ENCODE peak calls at places on chromosome 6, in six cellular contexts. Y, C, T, S, L and K are unnamed samples.

GRCh38 chr6:43845646-43846045 is 75.6 kb downstream of the VEGFA start:
- DNase-seq in Y (no peak), C (no peak), T (no peak), S (no peak), L (no peak), K (no peak)

GRCh38 chr6:170134077-170135040 is 156.5 kb downstream of the DLL1 start:
- DNase-seq in Y (no peak), C (no peak), T (no peak), S (no peak), L (no peak), K (no peak)

GRCh38 chr6:110493253-110493800 is 16.9 kb upstream of the SLC22A16 start:
- DNase-seq in Y (no peak), C (no peak), T (no peak), S (no peak), L (no peak), K (no peak)

GRCh38 chr6:111750753-111751684 is 122.2 kb downstream of the FYN start:
- DNase-seq in Y (no peak), C (peak; percentile 85), T (peak; percentile 83), S (no peak), L (peak; percentile 61), K (no peak)

GRCh38 chr6:42979523-42980177 is 669 bp upstream of the PEX6 start:
- DNase-seq in Y (no peak), C (peak; percentile 35), T (peak; percentile 47), S (no peak), L (peak; percentile 67), K (peak; percentile 47)

GRCh38 chr6:43436577-43437282 is 9.4 kb downstream of the ABCC10 start:
- DNase-seq in Y (no peak), C (no peak), T (no peak), S (no peak), L (peak; percentile 41), K (peak; percentile 70)

GRCh38 chr6:43856005-43856765 is 86.2 kb downstream of the VEGFA start:
- DNase-seq in Y (no peak), C (no peak), T (no peak), S (peak; percentile 20), L (peak; percentile 83), K (peak; percentile 42)

GRCh38 chr6:26032387-26033131 is 54.7 kb upstream of the HFE start:
- DNase-seq in Y (no peak), C (peak; percentile 59), T (peak; percentile 87), S (no peak), L (peak; percentile 58), K (peak; percentile 78)

GRCh38 chr6:15770347-15771143 is 107.7 kb upstream of the DTNBP1 start:
- DNase-seq in Y (no peak), C (no peak), T (peak; percentile 2), S (no peak), L (peak; percentile 69), K (peak; percentile 7)

GRCh38 chr6:128725271-128726233 is 157.4 kb upstream of the LAMA2 start:
- DNase-seq in Y (no peak), C (no peak), T (peak; percentile 20), S (no peak), L (peak; percentile 45), K (peak; percentile 52)

GRCh38 chr6:13668291-13668928 is 43.2 kb downstream of the RANBP9 start:
- DNase-seq in Y (no peak), C (peak; percentile 85), T (peak; percentile 7), S (no peak), L (no peak), K (no peak)

DNA sequence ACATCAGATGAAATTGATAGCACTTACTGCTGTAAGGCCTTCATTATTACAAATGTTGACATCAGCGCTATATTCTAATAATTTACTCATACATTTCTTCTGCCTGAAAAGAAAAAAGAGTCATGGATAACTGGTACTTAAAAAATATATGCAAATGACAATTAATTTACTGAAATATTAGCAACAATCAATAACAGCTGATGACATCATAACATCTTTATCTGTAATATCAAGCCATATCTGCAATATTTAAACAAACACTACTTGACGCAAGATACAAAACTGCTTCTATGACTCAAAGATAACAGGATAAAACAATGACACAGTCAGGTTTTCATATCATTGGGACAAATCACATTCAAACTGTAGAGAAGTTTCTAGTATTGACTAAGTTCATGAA is 16.5 kb downstream of the HACE1 start:
- DNase-seq in Y (no peak), C (no peak), T (no peak), S (no peak), L (no peak), K (no peak)
- H3K9me3 ChIP-seq in Y (no peaks in the 10 kb centered on the region), C (no peaks in the 10 kb centered on the region), T (no peaks in the 10 kb centered on the region), S (no peaks in the 10 kb centered on the region), L (no peaks in the 10 kb centered on the region), K (no peaks in the 10 kb centered on the region)

GRCh38 chr6:168368971-168369370 is 49.4 kb upstream of the DACT2 start:
- DNase-seq in Y (no peak), C (no peak), T (no peak), S (no peak), L (no peak), K (no peak)
- H3K9me3 ChIP-seq in Y (no peaks in the 10 kb centered on the region), C (no peaks in the 10 kb centered on the region), T (no peaks in the 10 kb centered on the region), S (no peaks in the 10 kb centered on the region), L (no peaks in the 10 kb centered on the region), K (no peaks in the 10 kb centered on the region)

GRCh38 chr6:27452496-27452897 is 20.4 kb downstream of the ZNF184 start:
- DNase-seq in Y (no peak), C (no peak), T (peak; percentile 26), S (no peak), L (peak; percentile 35), K (peak; percentile 11)
- H3K9me3 ChIP-seq in Y (peaks cover 80% of the 10 kb centered on the region), C (peaks cover 5% of the 10 kb centered on the region), T (peaks cover 93% of the 10 kb centered on the region), S (peaks cover 33% of the 10 kb centered on the region), L (peaks cover 100% of the 10 kb centered on the region), K (peaks cover 8% of the 10 kb centered on the region)

DNA sequence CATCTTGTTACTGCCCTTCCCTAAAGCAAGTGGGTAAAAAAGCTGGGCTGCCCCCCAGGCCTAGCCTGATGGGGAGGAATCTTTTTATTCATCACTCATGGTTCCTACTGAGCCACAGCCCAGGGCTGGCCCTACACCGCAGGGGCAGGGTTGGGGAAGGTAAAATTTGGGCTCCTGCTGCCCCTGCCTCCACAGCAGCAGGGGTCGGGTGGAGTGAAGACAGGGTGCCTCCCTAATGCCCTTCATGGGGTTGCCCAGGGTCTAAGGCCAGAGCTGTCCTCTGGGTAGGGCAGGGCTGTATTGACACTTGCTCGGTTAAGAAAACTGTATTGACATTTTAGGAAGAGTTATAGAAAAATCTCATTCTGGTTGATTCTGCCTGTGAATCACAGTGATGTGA is 8.9 kb upstream of the PSMG4 start:
- DNase-seq in Y (no peak), C (no peak), T (no peak), S (no peak), L (no peak), K (no peak)
- H3K9me3 ChIP-seq in Y (no peaks in the 10 kb centered on the region), C (no peaks in the 10 kb centered on the region), T (no peaks in the 10 kb centered on the region), S (no peaks in the 10 kb centered on the region), L (no peaks in the 10 kb centered on the region), K (no peaks in the 10 kb centered on the region)

GRCh38 chr6:61869632-61870400 is 416.2 kb downstream of the KHDRBS2 start:
- DNase-seq in Y (no peak), C (no peak), T (no peak), S (no peak), L (no peak), K (no peak)

GRCh38 chr6:61868507-61869080 is 417.4 kb downstream of the KHDRBS2 start:
- DNase-seq in Y (no peak), C (no peak), T (no peak), S (no peak), L (no peak), K (no peak)

DNA sequence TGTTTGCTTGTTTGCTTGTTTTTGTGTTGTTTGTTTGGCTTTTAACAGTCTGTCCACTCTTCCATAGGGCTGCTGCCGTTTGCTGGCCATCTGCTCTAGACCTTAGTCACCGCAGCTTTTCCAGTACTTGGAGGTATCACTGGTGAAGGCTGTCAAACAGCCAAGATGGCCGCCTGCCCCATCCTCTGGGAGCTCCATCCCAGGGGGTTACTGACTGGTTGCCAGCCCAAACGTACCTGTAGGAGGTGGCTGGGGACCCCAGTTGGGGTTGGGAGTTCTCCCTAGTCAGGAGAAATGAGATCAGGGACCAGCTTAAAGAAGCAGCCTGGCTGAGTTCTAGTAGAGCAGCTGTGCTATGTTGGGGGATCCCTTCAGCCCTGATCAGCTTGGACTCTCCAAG is 418.4 kb downstream of the KHDRBS2 start:
- DNase-seq in Y (no peak), C (no peak), T (no peak), S (no peak), L (no peak), K (no peak)
- H3K9me3 ChIP-seq in Y (no peaks in the 10 kb centered on the region), C (no peaks in the 10 kb centered on the region), T (no peaks in the 10 kb centered on the region), S (no peaks in the 10 kb centered on the region), L (peaks cover 13% of the 10 kb centered on the region), K (no peaks in the 10 kb centered on the region)